ENCODE peak calls at places on chromosomes 6 and 20, in five cellular contexts. N is GM12878, A is stomach, G is HepG2, F is activated B cell treated with CpG ODN at 0.5 μM for 24 hours. B is an unnamed sample.

GRCh38 chr20:19482726-19483125 is 270.3 kb downstream of the SLC24A3 start:
- DNase-seq in N (no peak), A (no peak), G (no peak), F (no peak), B (no peak)

GRCh38 chr6:127855542-127856159 is 45.2 kb downstream of the THEMIS start:
- DNase-seq in N (no peak), A (no peak), G (peak; percentile 24), F (no peak), B (no peak)

GRCh38 chr20:34579936-34580587 is 21.5 kb downstream of the MAP1LC3A start:
- DNase-seq in N (peak; percentile 67), A (peak; percentile 42), G (no peak), F (no peak), B (no peak)

GRCh38 chr6:2264932-2265331 is 19.5 kb upstream of the GMDS start:
- DNase-seq in N (no peak), A (no peak), G (no peak), F (no peak), B (no peak)

GRCh38 chr6:131769385-131770141 is 38.3 kb upstream of the ENPP1 start:
- DNase-seq in N (no peak), A (no peak), G (peak; percentile 96), F (no peak), B (no peak)

GRCh38 chr6:5359413-5359812 is 98.1 kb downstream of the FARS2 start:
- DNase-seq in N (no peak), A (no peak), G (no peak), F (no peak), B (no peak)

GRCh38 chr6:69422474-69422873 is 374.3 kb downstream of the LMBRD1 start:
- DNase-seq in N (no peak), A (no peak), G (no peak), F (no peak), B (no peak)

GRCh38 chr6:142155091-142155490 is 8.0 kb downstream of the VTA1 start:
- DNase-seq in N (no peak), A (no peak), G (no peak), F (no peak), B (no peak)

GRCh38 chr20:37517371-37517748 is 3.7 kb upstream of the NNAT start:
- DNase-seq in N (no peak), A (no peak), G (no peak), F (no peak), B (no peak)

GRCh38 chr6:98678481-98678880 is 155.9 kb upstream of the POU3F2 start:
- DNase-seq in N (no peak), A (no peak), G (no peak), F (no peak), B (no peak)

GRCh38 chr20:57791946-57792328 is 82.1 kb upstream of the PMEPA1 start:
- DNase-seq in N (no peak), A (no peak), G (no peak), F (no peak), B (no peak)

GRCh38 chr6:37922563-37922962 is 103.0 kb downstream of the ZFAND3 start:
- DNase-seq in N (no peak), A (no peak), G (no peak), F (no peak), B (no peak)

GRCh38 chr20:18694071-18694470 is 106.2 kb downstream of the DTD1 start:
- DNase-seq in N (no peak), A (no peak), G (no peak), F (no peak), B (no peak)

GRCh38 chr20:59811681-59812171 is 121.7 kb downstream of the SYCP2 start:
- DNase-seq in N (no peak), A (peak; percentile 16), G (no peak), F (no peak), B (no peak)

GRCh38 chr20:35947489-35947888 is 6.8 kb downstream of the SCAND1 start:
- DNase-seq in N (no peak), A (no peak), G (peak; percentile 69), F (no peak), B (no peak)

GRCh38 chr6:31158863-31159855 is 770 bp downstream of the TCF19 start:
- DNase-seq in N (no peak), A (no peak), G (peak; percentile 31), F (no peak), B (no peak)

GRCh38 chr20:37758332-37758731 is 64.5 kb downstream of the CTNNBL1 start:
- DNase-seq in N (no peak), A (no peak), G (peak; percentile 24), F (no peak), B (no peak)

GRCh38 chr20:11403711-11404110 is 514.0 kb upstream of the BTBD3 start:
- DNase-seq in N (no peak), A (no peak), G (no peak), F (no peak), B (no peak)

GRCh38 chr6:158303210-158303731 is 9.0 kb upstream of the TULP4 start:
- DNase-seq in N (no peak), A (no peak), G (peak; percentile 84), F (no peak), B (no peak)

GRCh38 chr6:151808331-151809241 is 1.1 kb downstream of the ESR1 start:
- DNase-seq in N (no peak), A (no peak), G (no peak), F (no peak), B (no peak)

GRCh38 chr20:56994006-56994405 is 272.4 kb downstream of the BMP7 start:
- DNase-seq in N (no peak), A (no peak), G (no peak), F (no peak), B (no peak)

GRCh38 chr20:32628960-32629530 is 43.9 kb upstream of the NOL4L start:
- DNase-seq in N (no peak), A (no peak), G (peak; percentile 34), F (no peak), B (no peak)

GRCh38 chr6:120826253-120826652 is 508.0 kb downstream of the TBC1D32 start:
- DNase-seq in N (no peak), A (peak; percentile 55), G (peak; percentile 52), F (no peak), B (no peak)

GRCh38 chr20:32635764-32636163 is 38.0 kb downstream of the C20orf203 start:
- DNase-seq in N (no peak), A (no peak), G (no peak), F (no peak), B (no peak)

GRCh38 chr20:62845818-62846527 is 15.6 kb downstream of the TCFL5 start:
- DNase-seq in N (no peak), A (no peak), G (no peak), F (no peak), B (no peak)

GRCh38 chr6:106750146-106750900 is 120.9 kb downstream of the QRSL1 start:
- DNase-seq in N (no peak), A (no peak), G (no peak), F (no peak), B (no peak)

GRCh38 chr6:106749611-106750010 is 120.2 kb downstream of the QRSL1 start:
- DNase-seq in N (no peak), A (no peak), G (no peak), F (no peak), B (no peak)

GRCh38 chr6:106746660-106747059 is 117.3 kb downstream of the QRSL1 start:
- DNase-seq in N (no peak), A (no peak), G (peak; percentile 40), F (no peak), B (no peak)

GRCh38 chr6:106747139-106747538 is 117.8 kb downstream of the QRSL1 start:
- DNase-seq in N (no peak), A (no peak), G (no peak), F (no peak), B (no peak)

DNA sequence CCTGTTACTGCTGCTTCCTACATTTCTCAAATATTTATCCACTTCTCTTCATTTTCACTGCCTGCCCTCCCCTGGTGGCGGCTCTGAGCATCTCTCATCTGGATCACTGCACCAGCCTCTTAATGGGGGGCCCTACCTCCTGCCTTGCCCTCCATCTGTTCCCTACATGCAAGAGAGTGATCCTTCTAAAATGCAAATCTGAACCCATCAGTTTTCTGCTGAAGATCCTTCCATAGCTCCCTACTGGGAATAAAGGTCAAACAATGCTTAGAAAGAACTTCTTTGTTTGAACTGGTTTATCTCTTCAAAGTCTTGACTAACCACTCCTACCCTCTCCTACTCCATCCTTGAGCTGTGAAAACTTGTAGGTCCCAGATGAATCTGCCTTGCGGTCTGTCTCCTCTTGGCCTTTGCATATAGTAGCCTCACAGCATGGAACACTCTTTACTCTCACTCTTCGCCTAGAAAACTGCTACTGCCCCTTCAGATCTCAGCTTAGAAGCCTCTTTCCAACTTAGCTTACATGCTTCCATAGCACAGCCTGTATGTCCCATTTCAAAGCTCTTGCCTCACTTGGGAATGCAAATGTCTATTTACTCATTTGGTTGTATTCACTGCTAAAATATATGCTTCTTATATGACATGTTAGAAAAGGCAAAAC is 119.3 kb downstream of the QRSL1 start:
- DNase-seq in N (no peak), A (no peak), G (no peak), F (no peak), B (no peak)
- TF ChIP-seq CTCF in N (peak; percentile 14), A (no peak), G (no peak), F (no peak), B (no peak)

DNA sequence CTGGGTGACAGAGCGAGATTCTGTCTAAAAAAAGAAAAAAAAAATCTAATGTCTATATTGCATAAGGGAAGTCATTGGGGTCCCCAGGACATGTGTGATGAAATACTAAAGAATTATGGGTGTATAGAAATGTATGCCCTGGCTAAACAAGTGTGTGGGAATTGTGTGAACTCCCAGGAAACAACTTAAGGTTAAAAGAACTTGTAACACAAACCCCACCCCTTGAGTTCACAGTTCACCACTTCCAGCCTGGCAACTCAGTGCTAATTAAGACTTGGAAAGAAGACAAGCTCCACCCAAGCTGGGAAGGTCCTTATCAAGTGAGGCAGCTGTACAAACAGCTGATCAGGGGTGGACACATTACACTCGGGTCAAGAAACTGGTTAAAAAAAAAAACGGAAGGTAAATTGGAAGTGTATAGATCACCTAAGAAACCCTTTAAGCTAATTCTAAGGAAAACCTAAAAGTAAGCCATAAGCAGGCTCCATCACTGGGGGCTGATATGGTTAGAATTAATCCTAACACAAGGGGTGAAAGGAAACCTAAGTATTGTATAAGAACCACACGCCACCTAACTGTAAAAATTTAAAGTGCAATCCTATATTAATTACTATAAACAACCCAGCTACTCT is 25.2 kb downstream of the HLA-A start:
- DNase-seq in N (peak; percentile 11), A (peak; percentile 74), G (peak; percentile 81), F (no peak), B (no peak)
- TF ChIP-seq CTCF in N (peak; percentile 41), A (peak; percentile 6), G (no peak), F (no peak), B (no peak)

GRCh38 chr6:13508711-13509705 is 21.6 kb upstream of the GFOD1 start:
- DNase-seq in N (no peak), A (no peak), G (no peak), F (no peak), B (no peak)
- TF ChIP-seq CTCF in N (no peak), A (no peak), G (no peak), F (no peak), B (no peak)

DNA sequence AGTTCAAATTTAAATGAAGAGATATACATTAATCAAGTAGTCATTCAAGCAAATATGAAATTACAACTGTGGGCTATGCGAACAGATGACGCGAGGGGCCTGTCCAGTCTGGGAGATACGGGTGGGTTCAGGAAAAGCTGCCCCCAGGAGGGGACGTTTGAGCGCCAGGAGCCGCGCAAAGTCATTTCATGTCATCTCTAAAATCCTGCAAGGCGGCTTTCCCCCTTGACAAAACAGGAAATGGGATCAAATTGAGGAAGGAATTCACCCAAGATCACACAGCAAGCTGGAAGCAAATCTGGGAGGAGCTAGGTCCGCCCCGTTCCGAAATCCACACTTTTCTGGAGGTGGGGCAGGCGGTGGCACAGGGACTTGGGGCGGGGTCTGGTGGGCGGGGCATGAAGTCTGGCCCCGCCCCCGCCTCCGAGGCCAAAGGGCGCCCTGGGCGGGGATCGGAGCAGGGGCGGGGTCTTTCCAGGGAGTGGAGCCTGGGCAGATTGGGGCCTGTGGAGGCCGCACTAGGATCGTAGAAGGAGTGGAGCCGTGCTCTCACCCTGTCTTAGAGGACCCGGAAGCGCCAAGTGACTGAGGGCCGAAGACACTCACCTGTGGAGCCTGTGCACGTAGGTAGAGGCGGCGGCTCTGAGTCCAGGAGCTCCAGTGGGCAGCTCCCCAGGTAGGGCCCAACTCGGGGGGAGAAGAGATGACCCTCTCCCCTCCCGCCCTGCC is at the start of gene LPIN3:
- DNase-seq in N (no peak), A (peak; percentile 94), G (peak; percentile 92), F (peak; percentile 41), B (peak; percentile 72)
- TF ChIP-seq CTCF in N (no peak), A (no peak), G (peak; percentile 94), F (no peak), B (no peak)